ENCODE peak calls at places on chromosomes 4 and X, in ten cellular contexts. H is WTC11; V is ELF-1; J is prostate gland; A is activated T-helper 1 cell treated with anti-CD3 and anti-CD28 coated beads, Interleukin-2, amount 50 U/mL, for 16 hours; R is fibroblast of pulmonary artery; M is cardiac muscle cell; I is naive B cell; C is Calu3; S is CD4-positive, CD25-positive, alpha-beta regulatory T cell. K is an unnamed sample.

GRCh38 chr4:183674153-183674552 is 15.1 kb downstream of the TRAPPC11 start:
- DNase-seq in S (no peak), J (no peak), H (no peak), M (no peak), A (no peak), V (no peak), R (no peak), C (no peak), I (no peak), K (no peak)

GRCh38 chrX:57329008-57329407 is 42.5 kb downstream of the FAAH2 start:
- DNase-seq in M (no peak), I (no peak), H (no peak), S (peak; percentile 1), R (no peak), J (no peak), C (no peak), A (no peak), V (peak; percentile 12), K (no peak)

GRCh38 chr4:48311896-48312295 is 29.4 kb upstream of the SLAIN2 start:
- DNase-seq in J (no peak), M (no peak), V (no peak), I (no peak), H (no peak), S (no peak), C (no peak), A (no peak), R (no peak), K (no peak)

GRCh38 chr4:1795304-1796195 is 2.5 kb downstream of the FGFR3 start:
- DNase-seq in I (no peak), H (no peak), R (no peak), C (peak; percentile 35), M (no peak), S (no peak), A (no peak), V (no peak), J (peak; percentile 60), K (peak; percentile 4)

GRCh38 chr4:108237693-108238092 is 69.0 kb upstream of the LEF1 start:
- DNase-seq in R (no peak), M (no peak), V (no peak), A (no peak), I (no peak), J (no peak), H (no peak), S (no peak), C (no peak), K (no peak)

GRCh38 chr4:141352775-141353544 is 132.3 kb downstream of the ZNF330 start:
- DNase-seq in R (peak; percentile 93), A (no peak), C (no peak), J (no peak), V (peak; percentile 29), I (no peak), S (no peak), H (no peak), M (no peak), K (peak; percentile 24)

GRCh38 chrX:102840871-102841705 is 96.0 kb upstream of the RAB40AL start:
- DNase-seq in M (no peak), I (no peak), H (no peak), C (no peak), R (peak; percentile 31), V (peak; percentile 16), S (peak; percentile 6), J (no peak), A (no peak), K (peak; percentile 51)

GRCh38 chrX:45621356-45622041 is 420.8 kb upstream of the DIPK2B start:
- DNase-seq in S (peak; percentile 1), I (no peak), M (no peak), R (peak; percentile 53), A (no peak), V (no peak), H (no peak), J (no peak), C (no peak), K (no peak)

GRCh38 chr4:41590591-41590990 is 52.6 kb downstream of the LIMCH1 start:
- DNase-seq in J (peak; percentile 53), S (no peak), A (no peak), I (no peak), H (no peak), R (no peak), C (peak; percentile 16), M (no peak), V (peak; percentile 15), K (no peak)

GRCh38 chr4:109998867-109999303 is 86.2 kb downstream of the EGF start:
- DNase-seq in S (peak; percentile 78), A (no peak), I (peak; percentile 55), R (peak; percentile 76), M (peak; percentile 73), V (no peak), H (no peak), C (peak; percentile 30), J (peak; percentile 60), K (peak; percentile 61)

GRCh38 chr4:109231331-109231730 is 71.1 kb downstream of the COL25A1 start:
- DNase-seq in I (no peak), V (no peak), R (no peak), M (no peak), S (no peak), H (no peak), C (no peak), A (no peak), J (no peak), K (no peak)